ENCODE peak calls at places on chromosomes 4 and X, in seven cellular contexts. O is HL-60, A is NCI-H1092, I is glomerular endothelial cell, Q is SJSA1, C is iris pigment epithelial cell, M is PC-9. X is an unnamed sample.

GRCh38 chr4:54226399-54227260 is 2.5 kb upstream of the PDGFRA start:
- DNase-seq in I (no peak), C (peak), Q (no peak), M (no peak), A (no peak), O (no peak), X (no peak)

GRCh38 chr4:54296548-54297203 is 67.6 kb downstream of the PDGFRA start:
- DNase-seq in C (no peak), M (no peak), I (no peak), A (no peak), O (no peak), Q (no peak), X (no peak)

GRCh38 chr4:149910604-149911367 is 95.1 kb upstream of the IQCM start:
- DNase-seq in A (no peak), O (no peak), I (no peak), C (no peak), Q (no peak), M (no peak), X (no peak)

GRCh38 chrX:72245461-72246089 is 6.7 kb upstream of the ERCC6L start:
- DNase-seq in Q (peak), O (peak), C (peak), A (peak), M (peak), I (no peak), X (no peak)

GRCh38 chr4:153486281-153487151 is 20.4 kb downstream of the TMEM131L start:
- DNase-seq in O (no peak), A (no peak), M (peak), I (no peak), C (peak), Q (peak), X (no peak)

GRCh38 chrX:97524997-97525396 is 641.3 kb downstream of the RPA4 start:
- DNase-seq in C (no peak), Q (peak), A (no peak), O (no peak), I (peak), M (peak), X (no peak)

GRCh38 chr4:92241094-92241493 is 62.7 kb upstream of the GRID2 start:
- DNase-seq in O (no peak), A (no peak), C (no peak), Q (no peak), M (no peak), I (no peak), X (no peak)

GRCh38 chr4:178316211-178316610 is 874.0 kb upstream of the AGA start:
- DNase-seq in O (no peak), M (no peak), C (no peak), A (no peak), I (no peak), Q (no peak), X (no peak)

GRCh38 chrX:153645921-153646481 is 1.0 kb upstream of the DUSP9 start:
- DNase-seq in O (no peak), C (no peak), M (peak), Q (no peak), I (no peak), A (no peak), X (no peak)

GRCh38 chrX:135520022-135520552 is 373 bp upstream of the INTS6L start:
- DNase-seq in O (no peak), M (no peak), Q (no peak), A (no peak), C (peak), I (peak), X (no peak)

GRCh38 chrX:73127700-73128241 is 48.5 kb upstream of the PABPC1L2A start:
- DNase-seq in A (no peak), O (no peak), C (no peak), Q (no peak), I (no peak), M (no peak), X (no peak)

GRCh38 chr4:74665346-74665745 is 129.0 kb downstream of the BTC start:
- DNase-seq in O (no peak), C (peak), M (peak), I (no peak), Q (no peak), A (no peak), X (no peak)

GRCh38 chr4:78552398-78553396 is 1.1 kb downstream of the ANXA3 start:
- DNase-seq in A (no peak), O (peak), I (peak), M (peak), C (peak), Q (no peak), X (no peak)

GRCh38 chrX:15384304-15384703 is at the start of gene VEGFD:
- DNase-seq in Q (no peak), A (no peak), C (peak), O (no peak), I (no peak), M (no peak), X (no peak)

GRCh38 chr4:54092800-54093608 is 7.0 kb upstream of the GSX2 start:
- DNase-seq in A (no peak), O (no peak), C (no peak), Q (no peak), I (no peak), M (no peak), X (no peak)

GRCh38 chr4:10587296-10587695 is 97.3 kb downstream of the CLNK start:
- DNase-seq in Q (no peak), O (no peak), C (no peak), I (no peak), M (no peak), A (no peak), X (no peak)

GRCh38 chrX:819684-820083 is 189.1 kb downstream of the SHOX start:
- DNase-seq in C (no peak), M (no peak), Q (no peak), A (no peak), O (no peak), I (no peak), X (no peak)